ENCODE peak calls at places on chromosomes 2 and 18, in five cellular contexts. F, S, M, K and I are unnamed samples.

GRCh38 chr2:232633413-232634318 is at the start of gene EFHD1:
- DNase-seq in S (peak; percentile 88), M (no peak), K (no peak), F (peak; percentile 72), I (no peak)

GRCh38 chr18:57051586-57052044 is 95.3 kb upstream of the BOD1L2 start:
- DNase-seq in S (no peak), F (peak; percentile 67), M (no peak), K (peak; percentile 47), I (no peak)

GRCh38 chr18:55763805-55764204 is 175.8 kb upstream of the TCF4 start:
- DNase-seq in M (no peak), K (no peak), S (no peak), F (no peak), I (no peak)

GRCh38 chr2:158184556-158185343 is 83.1 kb downstream of the UPP2 start:
- DNase-seq in K (no peak), F (no peak), M (peak; percentile 97), S (no peak), I (no peak)

GRCh38 chr18:55343396-55344073 is 244.5 kb downstream of the TCF4 start:
- DNase-seq in M (no peak), K (no peak), F (peak; percentile 9), S (no peak), I (no peak)

GRCh38 chr2:62478093-62478580 is 27.9 kb downstream of the TMEM17 start:
- DNase-seq in M (peak; percentile 60), F (no peak), K (no peak), S (no peak), I (no peak)

GRCh38 chr2:65661980-65662653 is 229.7 kb upstream of the SPRED2 start:
- DNase-seq in F (no peak), K (no peak), S (no peak), M (no peak), I (no peak)

GRCh38 chr2:5392658-5393057 is 299.5 kb upstream of the SOX11 start:
- DNase-seq in F (no peak), S (no peak), K (no peak), M (no peak), I (no peak)

GRCh38 chr18:63741769-63742168 is 33.4 kb upstream of the SERPINB7 start:
- DNase-seq in K (no peak), F (no peak), S (no peak), M (no peak), I (no peak)

GRCh38 chr2:224973112-224974016 is 68.9 kb downstream of the DOCK10 start:
- DNase-seq in S (no peak), M (no peak), F (no peak), K (no peak), I (no peak)

GRCh38 chr2:38217401-38218188 is 141.6 kb upstream of the CYP1B1 start:
- DNase-seq in M (no peak), F (no peak), S (no peak), K (no peak), I (no peak)

GRCh38 chr2:164621761-164622105 is 451 bp upstream of the GRB14 start:
- DNase-seq in K (no peak), S (peak; percentile 30), M (no peak), F (no peak), I (peak; percentile 5)

GRCh38 chr2:106572541-106573148 is 85.5 kb downstream of the CD8B2 start:
- DNase-seq in F (peak; percentile 18), S (peak; percentile 58), K (no peak), M (peak; percentile 24), I (peak; percentile 65)

GRCh38 chr18:3851159-3851558 is 401.2 kb downstream of the TGIF1 start:
- DNase-seq in M (no peak), S (no peak), K (peak; percentile 21), F (no peak), I (no peak)

GRCh38 chr2:238652771-238653157 is 195.1 kb upstream of the TWIST2 start:
- DNase-seq in K (no peak), S (no peak), F (no peak), M (no peak), I (no peak)

GRCh38 chr18:62614499-62614898 is 91.7 kb downstream of the ZCCHC2 start:
- DNase-seq in K (no peak), F (no peak), S (no peak), M (no peak), I (no peak)

GRCh38 chr2:195636890-195637289 is 20.1 kb upstream of the SLC39A10 start:
- DNase-seq in F (peak; percentile 28), S (no peak), M (no peak), K (no peak), I (no peak)

GRCh38 chr2:108199726-108200125 is 40.0 kb upstream of the SULT1C3 start:
- DNase-seq in K (no peak), F (no peak), M (peak; percentile 38), S (no peak), I (no peak)

GRCh38 chr2:95043300-95043786 is 17.8 kb downstream of the MAL start:
- DNase-seq in K (peak; percentile 75), S (no peak), F (no peak), M (no peak), I (no peak)

GRCh38 chr2:45681675-45682074 is 30.2 kb downstream of the PRKCE start:
- DNase-seq in K (no peak), S (no peak), M (peak; percentile 13), F (no peak), I (no peak)

GRCh38 chr18:57581301-57581934 is 5.1 kb downstream of the FECH start:
- DNase-seq in M (no peak), F (no peak), S (no peak), K (peak; percentile 42), I (no peak)

GRCh38 chr2:180763249-180763989 is 217.0 kb upstream of the UBE2E3 start:
- DNase-seq in K (no peak), M (peak; percentile 91), S (no peak), F (no peak), I (no peak)

GRCh38 chr2:106745468-106745867 is 140.5 kb downstream of the ST6GAL2 start:
- DNase-seq in S (peak; percentile 10), M (no peak), K (no peak), F (no peak), I (no peak)

GRCh38 chr2:86703704-86704370 is 16.3 kb upstream of the RMND5A start:
- DNase-seq in K (no peak), F (no peak), S (no peak), M (no peak), I (no peak)

GRCh38 chr2:17749753-17750438 is 3.7 kb downstream of the SMC6 start:
- DNase-seq in S (no peak), K (no peak), F (no peak), M (no peak), I (no peak)

GRCh38 chr2:215816424-215816823 is 196.9 kb downstream of the MREG start:
- DNase-seq in F (no peak), S (no peak), K (no peak), M (no peak), I (no peak)

GRCh38 chr18:49884959-49885358 is 71.6 kb upstream of the ACAA2 start:
- DNase-seq in M (no peak), S (no peak), K (no peak), F (no peak), I (no peak)

GRCh38 chr2:181231151-181231550 is 226.0 kb upstream of the ITGA4 start:
- DNase-seq in F (no peak), M (no peak), K (no peak), S (no peak), I (no peak)

GRCh38 chr2:134155134-134155533 is 98.7 kb upstream of the MGAT5 start:
- DNase-seq in K (peak; percentile 56), F (no peak), S (no peak), M (no peak), I (no peak)

GRCh38 chr2:156956161-156956560 is 301.3 kb upstream of the GALNT5 start:
- DNase-seq in M (no peak), S (no peak), K (no peak), F (no peak), I (no peak)

GRCh38 chr2:172856561-172856960 is 120.9 kb downstream of the RAPGEF4 start:
- DNase-seq in M (no peak), S (no peak), K (no peak), F (no peak), I (no peak)

DNA sequence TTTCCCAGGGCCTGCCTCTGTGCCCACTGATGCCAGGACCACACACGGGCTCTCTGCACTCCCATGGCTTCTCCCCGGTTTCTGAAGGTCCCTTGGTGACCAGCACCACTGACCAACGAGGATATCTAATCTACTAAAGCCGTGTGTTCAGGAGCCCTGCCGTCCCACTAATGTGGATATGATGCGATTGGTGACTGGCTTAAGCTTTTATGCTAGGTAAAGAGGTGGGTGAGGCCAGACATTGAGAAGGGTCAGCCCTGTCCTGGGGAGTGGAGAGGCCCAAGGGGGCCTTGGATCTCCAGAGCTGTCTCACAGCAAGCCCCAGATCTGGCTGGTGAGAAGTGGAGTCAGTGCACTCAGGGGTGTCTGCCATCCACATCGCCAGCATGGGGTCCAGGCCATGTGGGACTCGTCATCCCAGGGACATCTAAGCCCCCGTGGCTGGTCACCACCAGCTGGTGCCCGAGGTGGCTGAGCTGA is 208.1 kb downstream of the NDUFA10 start:
- DNase-seq in S (no peak), M (no peak), K (no peak), F (no peak), I (no peak)
- TF ChIP-seq ATF2 in S (no peak), M (no peak), K (no peak), F (no peak), I (no peak)

DNA sequence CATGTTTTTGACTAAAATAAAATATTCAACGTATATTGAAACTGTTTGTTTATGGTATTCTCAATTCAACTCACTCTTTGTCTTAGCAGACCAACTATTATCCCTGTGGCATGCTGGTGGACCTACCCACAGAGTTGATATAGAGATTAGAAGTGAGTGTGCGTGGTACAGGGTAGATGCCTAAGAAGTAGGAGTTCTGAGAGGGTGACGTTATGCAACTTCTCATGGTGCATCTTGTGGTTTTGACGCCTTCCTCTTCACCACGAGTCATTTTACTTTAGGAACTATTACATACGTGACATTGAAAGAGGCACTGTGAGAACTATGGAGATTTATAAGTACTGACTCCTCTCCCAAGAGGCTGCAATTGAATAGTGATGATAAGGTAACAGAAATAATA is 26.6 kb upstream of the NAPG start:
- DNase-seq in S (no peak), M (no peak), F (no peak), K (no peak), I (no peak)
- TF ChIP-seq ATF2 in S (no peak), M (no peak), F (no peak), K (no peak), I (no peak)

GRCh38 chr2:169287666-169288065 is 74.7 kb downstream of the LRP2 start:
- DNase-seq in M (no peak), F (no peak), K (no peak), S (no peak), I (no peak)
- TF ChIP-seq ATF2 in M (no peak), F (no peak), K (no peak), S (no peak), I (no peak)

DNA sequence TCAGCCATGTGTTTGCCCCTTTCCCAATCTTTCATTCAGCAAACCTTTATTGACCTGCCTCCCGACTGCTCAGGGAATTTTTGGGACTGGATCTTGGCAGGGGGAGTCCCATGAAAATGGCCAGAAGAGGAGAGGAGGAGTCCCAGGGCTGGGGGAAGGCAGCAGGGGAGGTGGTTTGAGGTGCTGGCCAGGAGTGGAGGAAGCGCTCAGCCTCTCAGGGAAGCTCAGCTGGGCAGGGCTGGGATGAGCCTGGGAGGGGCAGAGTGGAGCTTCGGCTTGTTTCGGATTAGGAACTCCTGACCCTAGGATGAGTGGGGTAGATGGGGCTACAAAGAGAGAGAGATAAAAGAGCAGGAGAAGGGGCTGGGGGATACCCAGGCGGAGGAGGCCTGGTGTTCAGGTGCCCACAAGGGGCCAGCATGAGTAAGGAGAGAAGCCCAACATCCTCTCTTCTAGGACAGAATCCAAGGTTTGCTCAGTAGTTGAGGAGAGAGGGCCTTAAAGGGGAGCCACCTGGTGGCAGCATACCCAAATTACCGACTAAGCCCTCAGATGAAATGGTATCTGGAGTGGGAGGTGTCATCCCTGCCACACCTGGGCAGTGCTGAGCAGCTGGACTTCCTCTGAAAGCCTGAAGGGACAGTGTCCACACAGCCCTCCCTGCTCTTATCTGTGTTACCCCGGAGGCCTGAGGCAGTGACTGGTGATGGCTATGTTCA is 91.1 kb downstream of the INHBB start:
- DNase-seq in S (peak; percentile 84), K (no peak), M (peak; percentile 80), F (peak; percentile 55), I (peak; percentile 88)
- TF ChIP-seq ATF2 in S (no peak), K (no peak), M (no peak), F (no peak), I (no peak)